ENCODE peak calls at places on chromosomes 2 and 18, in six cellular contexts. M is A549, J is LHCN-M2, O is WERI-Rb-1, C is HT-29, D is cardiac muscle cell. V is an unnamed sample.

GRCh38 chr2:202508686-202509085 is 126.1 kb upstream of the FAM117B start:
- DNase-seq in C (no peak), M (no peak), O (no peak), J (no peak), D (no peak), V (no peak)

GRCh38 chr18:71045331-71046065 is 756.7 kb downstream of the SOCS6 start:
- DNase-seq in J (no peak), M (no peak), C (no peak), D (no peak), O (no peak), V (no peak)

GRCh38 chr2:150486539-150487484 is 655 bp downstream of the RND3 start:
- DNase-seq in D (peak), J (peak), O (peak), C (peak), M (no peak), V (peak)

GRCh38 chr18:49920731-49921130 is 107.4 kb upstream of the ACAA2 start:
- DNase-seq in O (no peak), D (no peak), C (no peak), J (no peak), M (no peak), V (no peak)

GRCh38 chr2:240591226-240591625 is 4.7 kb downstream of the CAPN10 start:
- DNase-seq in J (no peak), C (no peak), D (no peak), O (no peak), M (no peak), V (no peak)

GRCh38 chr18:25737710-25738251 is 352.6 kb downstream of the SS18 start:
- DNase-seq in C (no peak), D (no peak), M (no peak), O (peak), J (peak), V (no peak)

GRCh38 chr2:10079931-10080535 is at the start of gene CYS1:
- DNase-seq in O (peak), M (peak), D (peak), C (no peak), J (no peak), V (no peak)

GRCh38 chr2:154992826-154993225 is 294.3 kb downstream of the KCNJ3 start:
- DNase-seq in O (no peak), D (no peak), J (no peak), C (no peak), M (no peak), V (peak)

GRCh38 chr2:152037711-152038110 is 61.1 kb downstream of the CACNB4 start:
- DNase-seq in O (no peak), M (no peak), D (no peak), C (no peak), J (no peak), V (no peak)